ENCODE peak calls at places on chromosomes 4 and X, in five cellular contexts. G, K, C, B and D are unnamed samples.

GRCh38 chrX:128458888-128459287 is 406.7 kb upstream of the ACTRT1 start:
- DNase-seq in G (no peak), K (no peak), C (peak), B (no peak), D (peak)

GRCh38 chrX:155966876-155967275 is 30.6 kb upstream of the IL9R start:
- DNase-seq in G (peak), K (no peak), C (peak), B (no peak), D (no peak)

GRCh38 chrX:6968231-6968630 is 179.3 kb upstream of the STS start:
- DNase-seq in G (no peak), K (no peak), C (no peak), B (no peak), D (peak)

GRCh38 chrX:69066966-69067525 is 98.2 kb downstream of the PJA1 start:
- DNase-seq in G (no peak), K (no peak), C (no peak), B (no peak), D (peak)

GRCh38 chr4:151013491-151013890 is 1.6 kb downstream of the LRBA start:
- DNase-seq in G (no peak), K (no peak), C (no peak), B (no peak), D (no peak)

GRCh38 chr4:141375855-141376254 is 155.2 kb downstream of the ZNF330 start:
- DNase-seq in G (peak), K (peak), C (peak), B (no peak), D (peak)

GRCh38 chr4:126775485-126776106 is 857.2 kb upstream of the INTU start:
- DNase-seq in G (no peak), K (no peak), C (no peak), B (no peak), D (no peak)

GRCh38 chr4:152815078-152815477 is 35.3 kb downstream of the ARFIP1 start:
- DNase-seq in G (no peak), K (no peak), C (peak), B (no peak), D (no peak)

GRCh38 chr4:89558147-89558546 is 250.5 kb upstream of the GPRIN3 start:
- DNase-seq in G (no peak), K (no peak), C (peak), B (no peak), D (peak)

GRCh38 chr4:111937368-111937767 is 207.9 kb upstream of the FAM241A start:
- DNase-seq in G (peak), K (peak), C (peak), B (no peak), D (peak)

GRCh38 chrX:19840899-19841648 is 46.3 kb downstream of the SH3KBP1 start:
- DNase-seq in G (peak), K (peak), C (no peak), B (no peak), D (no peak)

GRCh38 chr4:1416948-1417260 is 10.7 kb upstream of the NKX1-1 start:
- DNase-seq in G (peak), K (no peak), C (no peak), B (no peak), D (no peak)

GRCh38 chr4:8539661-8540060 is 40.5 kb upstream of the GPR78 start:
- DNase-seq in G (no peak), K (no peak), C (no peak), B (no peak), D (no peak)

GRCh38 chr4:127370495-127371069 is 262.2 kb upstream of the INTU start:
- DNase-seq in G (no peak), K (no peak), C (peak), B (no peak), D (peak)

GRCh38 chrX:68939868-68940267 is 111.0 kb downstream of the EFNB1 start:
- DNase-seq in G (peak), K (no peak), C (no peak), B (no peak), D (no peak)

GRCh38 chrX:130047416-130047815 is 62.9 kb downstream of the ELF4 start:
- DNase-seq in G (no peak), K (no peak), C (no peak), B (no peak), D (no peak)

GRCh38 chrX:141220342-141221008 is 21.8 kb downstream of the SPANXC start:
- DNase-seq in G (no peak), K (peak), C (peak), B (no peak), D (peak)